ENCODE peak calls at places on chromosomes 1 and 21, in four cellular contexts. Z is effector memory CD4-positive, alpha-beta T cell; T is AG04450; K is H7. J is an unnamed sample.

GRCh38 chr21:44498965-44499560 is 40.9 kb downstream of the KRTAP10-1 start:
- DNase-seq in Z (no peak), T (no peak), K (peak; percentile 31), J (no peak)

GRCh38 chr1:219938706-219939105 is 10.3 kb upstream of the SLC30A10 start:
- DNase-seq in Z (no peak), T (no peak), K (no peak), J (peak; percentile 56)

GRCh38 chr1:209567788-209568187 is 15.7 kb upstream of the CAMK1G start:
- DNase-seq in Z (no peak), T (no peak), K (no peak), J (no peak)

GRCh38 chr1:207284209-207284892 is 37.1 kb upstream of the CD55 start:
- DNase-seq in Z (no peak), T (no peak), K (no peak), J (no peak)

GRCh38 chr1:44015206-44015605 is 16.1 kb downstream of the SLC6A9 start:
- DNase-seq in Z (no peak), T (no peak), K (no peak), J (no peak)

GRCh38 chr1:30085814-30086770 is 637.3 kb downstream of the MATN1 start:
- DNase-seq in Z (peak; percentile 5), T (no peak), K (peak; percentile 97), J (no peak)

GRCh38 chr1:65527211-65527610 is 106.7 kb downstream of the LEPR start:
- DNase-seq in Z (no peak), T (no peak), K (no peak), J (no peak)

GRCh38 chr1:217554849-217555248 is 76.0 kb downstream of the GPATCH2 start:
- DNase-seq in Z (no peak), T (no peak), K (no peak), J (no peak)

GRCh38 chr21:19461481-19462205 is 1058.1 kb upstream of the TMPRSS15 start:
- DNase-seq in Z (no peak), T (no peak), K (no peak), J (no peak)

GRCh38 chr21:39707316-39707715 is 37.7 kb upstream of the IGSF5 start:
- DNase-seq in Z (no peak), T (no peak), K (no peak), J (no peak)

GRCh38 chr1:203170625-203171330 is 4.8 kb downstream of the MYBPH start:
- DNase-seq in Z (no peak), T (no peak), K (no peak), J (no peak)

GRCh38 chr1:246971322-246971721 is 36.5 kb downstream of the ZNF695 start:
- DNase-seq in Z (peak; percentile 5), T (no peak), K (no peak), J (peak; percentile 2)

GRCh38 chr1:7549693-7550161 is 221.4 kb upstream of the VAMP3 start:
- DNase-seq in Z (no peak), T (no peak), K (no peak), J (no peak)

GRCh38 chr1:227563319-227564201 is at the start of gene ZNF678:
- DNase-seq in Z (peak; percentile 74), T (peak; percentile 78), K (peak; percentile 97), J (peak; percentile 61)
- H3K4me3 ChIP-seq in Z (peak within 1 kb of the TSS; percentile 73), T (peak within 1 kb of the TSS; percentile 84), K (peak within 1 kb of the TSS; percentile 79), J (peak within 1 kb of the TSS; percentile 83)

GRCh38 chr1:200133123-200133522 is 105.6 kb downstream of the NR5A2 start:
- DNase-seq in Z (no peak), T (no peak), K (no peak), J (no peak)

GRCh38 chr1:200130552-200130951 is 103.0 kb downstream of the NR5A2 start:
- DNase-seq in Z (no peak), T (no peak), K (no peak), J (no peak)

GRCh38 chr1:200129480-200129879 is 102.0 kb downstream of the NR5A2 start:
- DNase-seq in Z (no peak), T (no peak), K (no peak), J (no peak)

GRCh38 chr1:200134116-200134515 is 106.6 kb downstream of the NR5A2 start:
- DNase-seq in Z (no peak), T (no peak), K (no peak), J (no peak)

DNA sequence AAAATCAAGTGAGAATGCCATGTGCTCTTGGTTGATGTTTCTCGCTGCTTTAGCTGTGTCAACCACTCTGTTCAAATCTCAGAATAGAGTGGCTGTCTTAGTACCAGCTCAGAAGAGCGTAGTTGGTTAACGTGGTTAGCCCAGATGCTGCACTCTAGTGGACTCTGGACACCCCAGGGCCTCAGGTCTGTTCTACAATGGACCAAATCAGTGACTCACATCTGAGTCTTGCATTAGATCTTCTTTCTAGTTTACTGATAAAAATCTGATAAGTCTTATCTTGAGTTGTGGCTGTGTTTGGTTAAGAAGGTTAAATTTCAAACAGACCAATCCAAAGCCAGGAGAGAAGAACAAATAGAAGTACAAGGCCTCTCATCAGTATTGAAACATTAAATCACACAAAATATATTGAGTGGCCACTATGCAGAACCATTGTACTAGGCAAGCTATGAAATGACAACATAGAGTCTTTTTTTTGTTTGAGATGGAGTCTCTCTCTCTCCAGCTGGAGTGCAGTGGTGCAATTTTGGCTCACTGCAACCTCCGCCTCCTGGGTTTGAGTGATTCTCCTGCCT is 104.1 kb downstream of the NR5A2 start:
- DNase-seq in Z (no peak), T (no peak), K (no peak), J (no peak)
- H3K4me3 ChIP-seq in Z (no peak overlapping the region), T (no peak overlapping the region), K (no peak overlapping the region), J (no peak overlapping the region)

GRCh38 chr1:186681136-186681535 is 913 bp upstream of the PTGS2 start:
- DNase-seq in Z (no peak), T (no peak), K (no peak), J (no peak)
- H3K4me3 ChIP-seq in Z (no peak overlapping the region), T (peak overlapping the region; percentile 71), K (peak overlapping the region; percentile 68), J (peak overlapping the region; percentile 63)

GRCh38 chr21:29342394-29342957 is 43.8 kb downstream of the BACH1 start:
- DNase-seq in Z (no peak), T (peak; percentile 97), K (no peak), J (no peak)

GRCh38 chr21:29346281-29346680 is 47.6 kb downstream of the BACH1 start:
- DNase-seq in Z (no peak), T (no peak), K (no peak), J (no peak)

GRCh38 chr21:29340228-29340627 is 41.5 kb downstream of the BACH1 start:
- DNase-seq in Z (no peak), T (no peak), K (no peak), J (no peak)

GRCh38 chr21:29346771-29347170 is 48.0 kb downstream of the BACH1 start:
- DNase-seq in Z (no peak), T (no peak), K (no peak), J (no peak)

DNA sequence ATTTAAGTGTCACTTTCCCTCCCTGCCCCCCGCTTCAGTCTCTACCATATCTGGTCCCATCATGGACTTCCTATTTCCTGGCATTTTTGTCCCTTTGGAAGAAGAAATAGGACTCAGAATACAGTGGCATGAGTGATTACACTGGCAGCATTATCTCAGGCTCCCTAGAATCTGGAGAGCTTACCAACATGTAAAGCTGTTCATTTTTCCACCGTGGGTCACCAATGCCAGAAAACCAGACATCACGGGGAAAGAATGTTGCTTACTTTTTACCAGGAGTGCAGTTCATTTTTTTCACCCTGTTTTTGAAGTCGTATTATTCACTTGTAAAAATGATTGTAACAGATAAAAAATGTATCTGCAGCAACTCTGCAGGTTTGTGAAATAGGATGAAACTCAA is 44.8 kb downstream of the BACH1 start:
- DNase-seq in Z (no peak), T (peak; percentile 77), K (no peak), J (no peak)
- H3K4me3 ChIP-seq in Z (no peak overlapping the region), T (no peak overlapping the region), K (no peak overlapping the region), J (no peak overlapping the region)

DNA sequence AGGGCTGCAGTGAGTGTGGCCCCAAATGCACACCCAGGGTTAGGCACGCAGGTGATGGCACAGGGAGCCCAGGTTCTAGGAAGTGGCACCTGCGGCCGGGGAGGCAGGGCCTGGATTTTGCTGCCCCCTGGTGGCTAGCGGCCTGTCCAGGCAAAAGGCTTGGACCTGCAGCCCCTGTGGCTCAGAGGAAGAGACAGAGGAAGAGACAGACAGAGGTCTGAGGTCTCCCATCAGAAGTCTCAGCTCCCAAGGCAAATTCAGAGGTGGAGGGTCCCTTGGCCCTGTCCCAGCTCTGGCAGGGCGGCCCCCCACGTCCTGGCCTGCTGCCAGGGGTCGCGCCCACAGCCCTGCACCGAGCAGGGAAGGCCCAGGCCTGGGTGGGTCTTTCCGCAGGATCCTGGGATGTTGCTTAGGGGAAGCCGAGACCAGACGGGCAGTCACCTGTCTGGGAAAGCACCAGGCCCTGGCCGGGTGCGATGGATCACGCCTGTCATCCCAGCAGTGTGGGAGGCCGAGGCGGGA is 8.0 kb upstream of the TNFRSF14 start:
- DNase-seq in Z (peak; percentile 67), T (no peak), K (peak; percentile 97), J (no peak)
- H3K4me3 ChIP-seq in Z (peak overlapping the region; percentile 64), T (no peak overlapping the region), K (peak overlapping the region; percentile 84), J (peak overlapping the region; percentile 37)

GRCh38 chr1:37952738-37953137 is 5.9 kb upstream of the INPP5B start:
- DNase-seq in Z (no peak), T (no peak), K (no peak), J (no peak)

GRCh38 chr1:37948841-37949240 is 2.0 kb upstream of the INPP5B start:
- DNase-seq in Z (no peak), T (no peak), K (peak; percentile 13), J (no peak)

GRCh38 chr1:37949524-37950152 is 2.8 kb upstream of the INPP5B start:
- DNase-seq in Z (no peak), T (no peak), K (peak; percentile 10), J (no peak)

GRCh38 chr1:37951783-37952624 is 5.2 kb upstream of the INPP5B start:
- DNase-seq in Z (no peak), T (no peak), K (no peak), J (no peak)

GRCh38 chr1:37951041-37951782 is 4.4 kb upstream of the INPP5B start:
- DNase-seq in Z (no peak), T (no peak), K (no peak), J (no peak)
- H3K4me3 ChIP-seq in Z (no peak overlapping the region), T (no peak overlapping the region), K (no peak overlapping the region), J (no peak overlapping the region)

GRCh38 chr1:205451202-205451601 is 4.6 kb downstream of the BLACAT1 start:
- DNase-seq in Z (no peak), T (no peak), K (peak; percentile 80), J (no peak)
- H3K4me3 ChIP-seq in Z (no peak overlapping the region), T (no peak overlapping the region), K (no peak overlapping the region), J (no peak overlapping the region)

GRCh38 chr1:67948155-67949075 is 102.0 kb downstream of the DIRAS3 start:
- DNase-seq in Z (no peak), T (peak; percentile 59), K (no peak), J (peak; percentile 88)

GRCh38 chr1:67952071-67952470 is 98.4 kb downstream of the DIRAS3 start:
- DNase-seq in Z (no peak), T (no peak), K (no peak), J (no peak)

GRCh38 chr1:67942269-67942668 is 108.2 kb downstream of the DIRAS3 start:
- DNase-seq in Z (no peak), T (no peak), K (no peak), J (no peak)

GRCh38 chr1:67945733-67946374 is 104.6 kb downstream of the DIRAS3 start:
- DNase-seq in Z (no peak), T (no peak), K (no peak), J (no peak)

DNA sequence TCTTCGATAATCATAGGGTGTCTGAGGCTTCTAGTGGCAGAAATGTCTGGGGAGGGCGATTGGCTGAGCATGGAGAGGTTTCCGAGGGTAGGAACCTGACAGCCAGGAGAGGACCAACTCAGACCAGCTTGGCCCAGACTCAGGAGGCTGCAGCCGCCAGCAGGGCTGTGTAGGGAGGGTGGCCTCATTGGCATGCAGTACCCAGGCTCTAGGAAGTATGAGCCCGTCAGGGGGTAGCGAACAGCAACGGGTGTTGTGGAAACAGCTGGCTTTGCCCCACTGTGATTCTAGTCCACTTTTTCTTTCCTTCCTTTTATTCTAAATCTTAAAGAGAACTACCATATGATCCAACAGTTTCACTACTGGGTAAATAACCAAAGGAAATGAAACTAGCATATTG is 103.3 kb downstream of the DIRAS3 start:
- DNase-seq in Z (no peak), T (no peak), K (no peak), J (no peak)
- H3K4me3 ChIP-seq in Z (no peak overlapping the region), T (no peak overlapping the region), K (no peak overlapping the region), J (no peak overlapping the region)